ENCODE peak calls at places on chromosomes 6 and 20, in ten cellular contexts. B is adrenal gland, E is AG09309, J is left lung, R is tibial nerve, H is B cell, G is astrocyte of the spinal cord, O is GM20000, K is fibroblast of mammary gland, V is astrocyte of the cerebellum. N is an unnamed sample.

GRCh38 chr6:9540126-9540525 is 874.7 kb downstream of the TFAP2A start:
- DNase-seq in G (no peak), E (no peak), K (peak; percentile 20), J (no peak), H (no peak), B (no peak), O (no peak), V (no peak), R (no peak), N (no peak)

GRCh38 chr20:64050261-64051032 is 1.0 kb upstream of the SOX18 start:
- DNase-seq in B (no peak), H (no peak), O (no peak), K (no peak), E (no peak), J (no peak), R (no peak), G (no peak), V (no peak), N (no peak)

GRCh38 chr6:125884656-125885055 is 71.9 kb upstream of the HINT3 start:
- DNase-seq in V (no peak), R (no peak), G (no peak), H (no peak), J (no peak), B (no peak), O (no peak), K (no peak), E (no peak), N (no peak)

GRCh38 chr20:47358052-47358671 is 1.7 kb upstream of the ZMYND8 start:
- DNase-seq in B (no peak), J (no peak), H (no peak), K (no peak), R (no peak), V (no peak), E (no peak), G (peak; percentile 13), O (no peak), N (no peak)

GRCh38 chr6:144066745-144067484 is 28.5 kb downstream of the SF3B5 start:
- DNase-seq in V (no peak), H (peak; percentile 40), R (no peak), O (peak; percentile 73), K (no peak), G (no peak), J (no peak), B (no peak), E (no peak), N (no peak)

GRCh38 chr6:2970034-2970685 is 1.2 kb downstream of the SERPINB6 start:
- DNase-seq in H (no peak), K (no peak), E (no peak), R (no peak), V (no peak), G (peak; percentile 30), O (no peak), J (peak; percentile 32), B (peak; percentile 25), N (no peak)

GRCh38 chr20:50041238-50041915 is 58.6 kb downstream of the SNAI1 start:
- DNase-seq in V (no peak), R (no peak), B (no peak), H (peak; percentile 71), G (no peak), J (no peak), E (no peak), O (peak; percentile 55), K (no peak), N (no peak)

GRCh38 chr6:146545608-146546007 is 2.0 kb downstream of the RAB32 start:
- DNase-seq in V (peak; percentile 50), G (peak; percentile 67), K (peak; percentile 54), B (no peak), J (no peak), R (no peak), E (peak; percentile 44), H (no peak), O (no peak), N (no peak)

DNA sequence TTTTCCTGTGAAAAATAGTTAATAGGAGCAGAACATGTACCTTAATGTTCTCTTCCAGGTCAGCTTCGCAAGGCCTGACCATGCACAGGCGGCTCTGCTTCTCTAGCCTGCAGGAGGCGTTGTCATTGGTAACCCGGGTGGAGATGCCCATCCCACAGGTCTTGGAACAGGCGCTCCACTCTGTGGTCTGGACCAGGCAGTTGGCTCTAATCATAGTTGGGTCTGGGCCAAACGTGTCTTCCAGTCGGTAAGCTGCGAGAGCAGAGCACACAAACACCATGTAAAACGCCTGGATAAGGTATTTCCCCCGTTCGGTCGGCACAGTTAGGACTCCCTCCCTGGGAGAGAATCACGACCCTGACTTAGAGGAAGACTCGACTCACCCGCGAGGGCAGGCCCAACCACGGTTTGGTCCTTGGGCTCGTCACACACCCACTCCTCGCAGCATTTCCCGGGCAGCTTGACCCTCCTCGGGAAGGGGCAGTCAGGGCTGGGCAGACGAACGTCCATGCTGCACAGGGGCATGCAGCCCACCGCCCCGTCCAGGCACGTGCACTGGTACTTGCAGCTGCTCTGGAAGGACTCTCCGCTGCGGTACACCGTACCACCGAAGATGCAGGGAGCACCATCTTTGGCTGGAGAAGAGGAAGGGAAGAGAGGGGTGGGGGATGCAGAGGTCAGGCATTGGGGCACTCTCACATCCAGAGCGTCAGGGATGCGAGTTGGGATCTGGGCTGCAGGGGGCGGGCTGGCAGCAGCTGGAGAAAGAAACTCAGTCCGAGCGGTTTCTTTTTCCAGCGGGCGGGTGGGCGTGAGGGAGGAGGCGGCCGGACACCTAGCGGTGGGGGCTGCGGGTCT is 1.0 kb downstream of the CCN2 start:
- DNase-seq in G (peak; percentile 92), H (peak; percentile 43), V (peak; percentile 87), B (peak; percentile 67), O (peak; percentile 51), K (peak; percentile 91), E (peak; percentile 81), J (peak; percentile 73), R (peak; percentile 72), N (peak; percentile 83)
- TF ChIP-seq CTCF in G (peak; percentile 64), H (peak; percentile 33), V (peak; percentile 47), B (peak; percentile 52), O (no peak), K (peak; percentile 52), E (peak; percentile 63), J (peak; percentile 19), R (peak; percentile 33), N (peak; percentile 48)

DNA sequence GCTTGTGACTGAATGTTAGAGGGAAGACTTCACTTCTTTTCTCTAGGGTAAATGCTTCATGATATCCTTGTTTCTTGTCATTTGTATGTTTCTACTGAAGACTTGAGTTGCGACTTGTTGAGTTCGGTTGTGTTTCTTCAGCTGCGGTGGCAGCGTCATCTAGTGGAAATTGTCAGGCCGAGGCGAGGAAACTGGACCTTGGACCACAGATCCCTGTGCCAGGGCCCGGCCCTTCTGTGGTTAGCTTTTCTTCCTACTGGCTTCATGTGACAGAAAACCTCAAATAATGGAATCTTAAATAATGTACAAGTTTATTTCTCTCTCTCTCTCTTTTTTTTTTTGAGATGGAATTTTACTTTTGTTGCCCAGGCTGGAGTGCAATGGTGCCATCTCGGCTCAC is 12.4 kb downstream of the MTHFD1L start:
- DNase-seq in G (no peak), V (no peak), J (no peak), H (no peak), B (no peak), K (no peak), R (no peak), O (no peak), E (no peak), N (no peak)
- TF ChIP-seq CTCF in G (no peak), V (no peak), J (no peak), H (no peak), B (no peak), K (no peak), R (peak; percentile 13), O (no peak), E (no peak), N (no peak)

GRCh38 chr6:156848123-156848522 is 70.9 kb downstream of the ARID1B start:
- DNase-seq in R (no peak), G (peak; percentile 19), O (no peak), B (no peak), J (no peak), E (no peak), H (no peak), K (no peak), V (no peak), N (no peak)

GRCh38 chr6:156848533-156848932 is 71.4 kb downstream of the ARID1B start:
- DNase-seq in R (no peak), J (no peak), B (peak; percentile 40), H (no peak), V (no peak), E (no peak), G (peak; percentile 50), O (no peak), K (peak; percentile 19), N (no peak)

GRCh38 chr6:156851447-156851846 is 74.3 kb downstream of the ARID1B start:
- DNase-seq in G (no peak), E (no peak), B (no peak), K (no peak), R (no peak), H (no peak), O (no peak), J (no peak), V (no peak), N (no peak)

GRCh38 chr6:156850356-156850755 is 73.2 kb downstream of the ARID1B start:
- DNase-seq in G (no peak), H (no peak), E (no peak), R (no peak), O (no peak), K (no peak), V (no peak), J (no peak), B (no peak), N (no peak)

GRCh38 chr6:156849806-156850205 is 72.6 kb downstream of the ARID1B start:
- DNase-seq in K (no peak), B (no peak), G (no peak), H (no peak), O (no peak), J (no peak), V (no peak), R (no peak), E (no peak), N (no peak)
- TF ChIP-seq CTCF in K (no peak), B (no peak), G (no peak), H (no peak), O (no peak), J (no peak), V (no peak), R (no peak), E (no peak), N (no peak)

GRCh38 chr20:62448038-62448437 is 20.7 kb upstream of the RBBP8NL start:
- DNase-seq in B (no peak), G (no peak), K (no peak), R (no peak), V (no peak), E (no peak), O (no peak), H (no peak), J (no peak), N (no peak)

GRCh38 chr20:62451156-62451767 is 23.9 kb upstream of the RBBP8NL start:
- DNase-seq in V (no peak), K (no peak), O (no peak), E (no peak), G (no peak), H (no peak), B (no peak), R (no peak), J (no peak), N (no peak)

GRCh38 chr20:62448788-62449187 is 21.4 kb upstream of the RBBP8NL start:
- DNase-seq in G (no peak), H (no peak), J (no peak), V (no peak), R (no peak), E (no peak), B (no peak), O (no peak), K (no peak), N (no peak)

GRCh38 chr20:62451970-62452369 is 23.8 kb downstream of the GATA5 start:
- DNase-seq in B (no peak), G (no peak), V (no peak), H (no peak), E (no peak), R (no peak), K (no peak), J (no peak), O (no peak), N (no peak)

DNA sequence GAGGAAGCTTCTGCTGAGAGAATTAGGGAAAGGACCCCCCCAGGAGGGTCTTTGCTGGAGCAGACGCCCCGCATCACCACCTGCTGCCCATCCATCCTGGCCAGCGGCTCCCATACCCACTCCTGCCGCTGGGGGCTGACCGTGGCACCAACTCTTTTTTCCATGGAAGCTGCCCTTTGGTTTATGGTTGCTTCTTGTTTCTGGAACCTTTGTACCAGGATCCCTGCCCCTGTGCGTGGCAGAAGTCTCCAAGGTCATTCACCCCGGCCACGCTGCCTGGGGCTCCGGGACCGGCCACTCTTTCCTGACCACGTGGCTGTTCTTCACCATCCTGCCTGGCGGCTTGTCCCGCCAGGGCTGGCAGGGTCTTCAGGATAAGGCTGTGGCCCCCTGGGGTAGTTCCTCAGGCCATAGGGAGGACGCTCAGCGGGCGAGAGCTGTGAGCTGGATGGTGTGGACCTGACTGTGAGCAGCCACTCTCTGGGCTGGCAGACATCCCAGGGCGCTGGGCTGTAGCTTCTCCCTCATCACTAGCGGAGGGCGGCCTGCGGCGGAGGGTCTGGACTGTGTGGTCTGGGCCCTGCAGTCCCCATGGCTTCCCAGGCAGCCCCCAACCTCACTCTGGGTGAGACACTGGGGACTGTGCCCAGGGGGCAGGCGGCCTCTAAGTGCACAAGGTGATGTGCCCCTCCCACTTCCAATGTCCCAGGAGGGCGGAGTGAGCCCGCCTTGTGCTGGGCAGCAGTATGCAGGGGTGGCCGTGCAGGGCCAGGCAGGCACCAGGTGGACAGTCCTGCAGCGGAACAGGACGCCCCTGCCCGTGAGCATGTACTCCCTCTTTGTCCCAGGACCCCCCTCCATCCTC is 22.8 kb upstream of the RBBP8NL start:
- DNase-seq in G (no peak), E (no peak), O (no peak), V (no peak), R (no peak), K (no peak), H (no peak), B (peak; percentile 33), J (no peak), N (no peak)
- TF ChIP-seq CTCF in G (peak; percentile 13), E (no peak), O (no peak), V (no peak), R (no peak), K (no peak), H (no peak), B (no peak), J (no peak), N (no peak)

N was measured in AG09319.